ENCODE peak calls at places on chromosomes 7 and 10, in seven cellular contexts. E is heart left ventricle, H is fibroblast of pulmonary artery, Q is HFFc6, P is neural crest cell, F is spleen, C is AG09319. R is an unnamed sample.

GRCh38 chr7:25456467-25457171 is 228.3 kb upstream of the NPVF start:
- DNase-seq in P (no peak), H (no peak), Q (no peak), C (no peak), F (no peak), E (no peak), R (no peak)

GRCh38 chr7:50092579-50093411 is at the start of gene ZPBP:
- DNase-seq in H (peak), P (peak), C (no peak), Q (peak), E (peak), F (peak), R (peak)

GRCh38 chr10:125419831-125420230 is 259.5 kb upstream of the CTBP2 start:
- DNase-seq in Q (no peak), P (no peak), F (no peak), H (no peak), C (no peak), E (no peak), R (no peak)

GRCh38 chr7:11847336-11847735 is 15.3 kb upstream of the THSD7A start:
- DNase-seq in Q (no peak), C (no peak), H (peak), P (no peak), E (no peak), F (no peak), R (no peak)

GRCh38 chr10:60271319-60272040 is 118.2 kb downstream of the ANK3 start:
- DNase-seq in C (no peak), F (no peak), E (no peak), P (no peak), H (no peak), Q (no peak), R (no peak)

GRCh38 chr10:109912335-109913282 is 10.7 kb downstream of the XPNPEP1 start:
- DNase-seq in C (no peak), Q (no peak), P (no peak), H (peak), E (no peak), F (no peak), R (no peak)

GRCh38 chr10:20890491-20891337 is 6.4 kb downstream of the NEBL start:
- DNase-seq in C (no peak), P (no peak), F (no peak), Q (no peak), H (peak), E (no peak), R (no peak)

GRCh38 chr7:20260219-20260618 is 43.0 kb upstream of the MACC1 start:
- DNase-seq in Q (no peak), C (no peak), P (no peak), E (no peak), F (no peak), H (peak), R (no peak)

GRCh38 chr7:154684651-154685563 is 318.0 kb downstream of the PAXIP1 start:
- DNase-seq in F (no peak), H (no peak), P (no peak), C (no peak), E (no peak), Q (no peak), R (no peak)

GRCh38 chr7:119175916-119176627 is 951.6 kb downstream of the ANKRD7 start:
- DNase-seq in E (no peak), P (peak), H (peak), F (no peak), Q (peak), C (no peak), R (peak)

GRCh38 chr7:151732834-151733585 is 143.9 kb downstream of the PRKAG2 start:
- DNase-seq in F (no peak), Q (no peak), C (no peak), P (no peak), E (no peak), H (no peak), R (no peak)

GRCh38 chr7:138875794-138876193 is 77.8 kb upstream of the ATP6V0A4 start:
- DNase-seq in P (no peak), C (no peak), H (peak), F (no peak), E (no peak), Q (peak), R (no peak)

GRCh38 chr10:110336111-110336721 is 31.5 kb upstream of the SMNDC1 start:
- DNase-seq in P (no peak), C (peak), H (peak), E (no peak), Q (peak), F (no peak), R (peak)

GRCh38 chr10:29698766-29699490 is 64.2 kb upstream of the SVIL start:
- DNase-seq in C (no peak), F (no peak), E (no peak), H (no peak), Q (no peak), P (no peak), R (no peak)

GRCh38 chr10:93591065-93591808 is 9.8 kb downstream of the RBP4 start:
- DNase-seq in P (no peak), E (no peak), F (no peak), H (no peak), Q (no peak), C (no peak), R (no peak)

DNA sequence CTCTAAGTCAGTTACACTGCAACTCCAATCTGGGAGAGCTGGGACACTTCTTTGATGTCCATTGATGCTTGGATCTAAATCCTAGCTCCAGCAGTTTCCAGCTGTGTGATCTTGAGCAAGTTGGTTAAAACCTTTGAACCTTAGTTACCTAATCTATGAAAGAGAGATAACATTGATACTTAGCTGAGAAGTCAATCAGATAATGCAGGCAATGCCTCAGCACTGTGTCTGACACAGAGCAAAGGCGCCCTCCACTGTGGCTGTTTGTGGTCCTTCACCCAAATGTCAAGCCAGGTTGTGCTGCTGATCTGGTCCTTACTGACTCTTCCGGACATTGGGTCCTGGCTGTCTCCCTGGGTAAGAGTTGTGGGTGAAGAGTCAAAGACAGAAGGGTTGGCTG is 20.2 kb downstream of the DNTT start:
- DNase-seq in Q (no peak), C (no peak), F (no peak), H (no peak), E (no peak), P (no peak), R (no peak)
- TF ChIP-seq CTCF in Q (no peak), C (no peak), F (no peak), H (no peak), E (no peak), P (no peak), R (no peak)

GRCh38 chr10:133275683-133276092 is 980 bp downstream of the ADAM8 start:
- DNase-seq in Q (no peak), P (no peak), F (no peak), H (no peak), E (no peak), C (no peak), R (no peak)
- TF ChIP-seq CTCF in Q (no peak), P (no peak), F (peak), H (no peak), E (no peak), C (no peak), R (no peak)

GRCh38 chr10:26311383-26311940 is 94.9 kb downstream of the GAD2 start:
- DNase-seq in E (no peak), P (no peak), Q (no peak), H (no peak), C (no peak), F (no peak), R (no peak)
- TF ChIP-seq CTCF in E (no peak), P (peak), Q (peak), H (no peak), C (no peak), F (no peak), R (no peak)

DNA sequence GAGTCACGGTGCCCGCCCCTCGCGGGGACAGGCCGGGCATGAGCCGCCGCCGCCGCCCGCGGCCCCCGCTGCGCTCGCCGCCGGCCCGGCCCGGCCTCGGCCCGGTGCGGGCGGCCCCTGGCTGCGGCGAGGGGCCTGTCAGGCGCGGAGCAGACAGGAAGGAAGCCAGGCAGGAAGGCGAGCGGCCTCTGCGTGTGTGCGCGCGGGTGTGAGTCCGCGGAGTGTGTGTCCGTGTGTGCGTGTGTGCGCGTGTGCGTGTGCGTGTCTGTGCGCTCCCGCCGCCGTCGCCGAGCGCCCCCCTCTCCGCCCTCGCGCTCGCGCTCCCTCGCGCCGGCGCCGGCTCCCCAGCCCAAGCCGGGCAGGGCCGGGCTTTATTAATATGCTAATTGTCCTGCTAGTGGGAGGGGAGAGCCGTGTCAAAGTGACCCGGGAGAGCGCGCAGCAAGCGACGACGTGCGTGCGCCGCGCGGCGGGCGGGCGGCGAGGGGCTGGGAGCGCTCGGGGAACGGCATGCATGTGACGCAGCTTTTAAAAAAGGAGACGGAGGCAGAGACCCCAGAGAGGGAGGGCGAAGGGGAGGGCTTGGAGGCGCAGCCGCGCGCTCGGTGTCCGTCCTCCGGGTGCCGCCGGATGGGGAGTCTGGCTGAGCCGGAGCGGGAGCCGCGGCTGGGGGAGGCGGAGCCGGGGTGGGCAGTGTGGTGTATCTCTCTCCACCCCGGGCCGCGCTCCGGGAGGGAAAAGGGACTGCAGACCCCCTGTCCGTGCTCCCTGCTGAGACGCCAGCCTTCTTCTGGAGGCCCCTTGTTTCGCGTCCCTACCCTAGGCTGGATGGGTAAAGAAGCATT is at the start of gene LDB1:
- DNase-seq in C (peak), H (peak), E (peak), Q (peak), F (peak), P (peak), R (peak)
- TF ChIP-seq CTCF in C (peak), H (no peak), E (peak), Q (peak), F (peak), P (no peak), R (no peak)

DNA sequence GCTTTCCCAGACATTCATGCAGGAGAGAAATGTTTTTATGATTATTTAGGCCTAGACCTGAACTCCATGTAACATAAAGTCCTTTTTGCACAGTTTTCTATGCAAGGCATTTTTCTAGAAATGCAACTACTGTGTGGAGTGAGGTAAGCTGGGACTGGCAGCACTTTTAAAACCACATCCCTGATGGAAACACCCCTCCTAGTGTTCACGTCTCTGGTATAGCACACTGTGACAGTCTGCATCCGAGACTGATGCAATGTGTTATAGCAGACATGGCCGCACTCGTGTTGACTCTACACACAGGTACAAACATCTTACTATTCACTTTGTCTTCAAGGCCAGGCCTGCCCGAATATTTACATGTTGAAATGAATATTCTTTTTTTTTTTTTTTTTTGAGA is 19.3 kb upstream of the ERCC6 start:
- DNase-seq in F (no peak), C (no peak), Q (no peak), P (no peak), H (no peak), E (no peak), R (no peak)
- TF ChIP-seq CTCF in F (no peak), C (no peak), Q (no peak), P (no peak), H (no peak), E (no peak), R (no peak)

GRCh38 chr10:22218448-22218847 is 633 bp upstream of the EBLN1 start:
- DNase-seq in E (no peak), Q (no peak), H (peak), P (no peak), F (no peak), C (no peak), R (no peak)
- TF ChIP-seq CTCF in E (no peak), Q (no peak), H (peak), P (peak), F (no peak), C (no peak), R (no peak)

GRCh38 chr7:124101173-124101768 is 68.4 kb upstream of the TMEM229A start:
- DNase-seq in H (peak), F (no peak), C (no peak), Q (no peak), P (peak), E (no peak), R (no peak)
- TF ChIP-seq CTCF in H (peak), F (no peak), C (no peak), Q (peak), P (peak), E (peak), R (peak)

DNA sequence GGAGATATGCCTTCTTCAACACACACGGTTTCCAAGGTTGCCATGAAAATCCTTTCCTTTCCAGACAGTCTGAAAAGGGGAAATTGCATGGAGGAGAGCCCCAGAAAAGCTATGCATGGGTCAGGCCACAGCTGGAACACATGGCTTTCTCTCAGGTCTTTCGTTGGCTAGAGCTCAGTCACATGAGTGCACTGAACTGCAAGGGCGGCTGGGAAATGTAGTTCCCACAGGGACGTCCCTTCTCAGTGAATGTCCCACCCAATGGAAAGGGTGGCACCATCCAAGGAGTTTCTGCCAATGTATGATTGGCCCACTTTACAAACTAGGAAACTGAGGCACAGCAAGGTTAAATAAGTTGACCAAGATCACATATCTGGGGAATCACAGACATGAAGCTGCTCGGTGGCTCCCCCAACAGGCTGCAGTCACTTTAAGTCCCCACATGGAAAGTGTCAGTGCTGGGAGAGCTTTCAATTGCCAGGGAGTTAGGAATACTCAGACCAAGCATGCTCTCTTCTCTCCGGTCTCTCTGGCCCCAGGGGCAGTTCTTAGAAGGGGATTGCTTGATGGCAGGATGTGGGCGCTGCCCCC is 571.3 kb downstream of the GLRX3 start:
- DNase-seq in Q (no peak), F (no peak), C (no peak), E (no peak), P (no peak), H (no peak), R (no peak)
- TF ChIP-seq CTCF in Q (no peak), F (no peak), C (no peak), E (no peak), P (no peak), H (no peak), R (no peak)